ENCODE peak calls at places on chromosomes 6 and 20, in five cellular contexts. One of them, this sample, is unnamed.

GRCh38 chr6:154228521-154228905 is 128.1 kb downstream of the IPCEF1 start:
- DNase-seq in endothelial cell: no peak
- DNase-seq in BJ: no peak
- DNase-seq in cardiac fibroblast: no peak
- DNase-seq in K562: no peak
- DNase-seq in this sample: no peak

GRCh38 chr20:61507778-61508177 is 255.7 kb downstream of the CDH4 start:
- DNase-seq in endothelial cell: no peak
- DNase-seq in K562: no peak
- DNase-seq in cardiac fibroblast: no peak
- DNase-seq in BJ: no peak
- DNase-seq in this sample: no peak

GRCh38 chr6:72245565-72245964 is 359.2 kb downstream of the RIMS1 start:
- DNase-seq in endothelial cell: no peak
- DNase-seq in BJ: peak
- DNase-seq in cardiac fibroblast: no peak
- DNase-seq in K562: no peak
- DNase-seq in this sample: no peak

GRCh38 chr20:21361266-21361665 is 36.1 kb downstream of the NKX2-4 start:
- DNase-seq in BJ: no peak
- DNase-seq in endothelial cell: no peak
- DNase-seq in K562: no peak
- DNase-seq in cardiac fibroblast: peak
- DNase-seq in this sample: no peak

GRCh38 chr6:16623733-16624132 is 137.5 kb downstream of the ATXN1 start:
- DNase-seq in BJ: no peak
- DNase-seq in cardiac fibroblast: no peak
- DNase-seq in endothelial cell: no peak
- DNase-seq in K562: no peak
- DNase-seq in this sample: no peak

GRCh38 chr20:12049125-12049524 is 131.4 kb downstream of the BTBD3 start:
- DNase-seq in BJ: no peak
- DNase-seq in endothelial cell: no peak
- DNase-seq in K562: no peak
- DNase-seq in cardiac fibroblast: peak
- DNase-seq in this sample: no peak

GRCh38 chr6:130851026-130851425 is 23.8 kb downstream of the SMLR1 start:
- DNase-seq in endothelial cell: no peak
- DNase-seq in K562: no peak
- DNase-seq in BJ: no peak
- DNase-seq in cardiac fibroblast: no peak
- DNase-seq in this sample: no peak

GRCh38 chr20:42102000-42102399 is 483.8 kb upstream of the CHD6 start:
- DNase-seq in cardiac fibroblast: no peak
- DNase-seq in K562: no peak
- DNase-seq in endothelial cell: no peak
- DNase-seq in BJ: no peak
- DNase-seq in this sample: no peak

GRCh38 chr6:19831358-19831757 is 5.8 kb upstream of the ID4 start:
- DNase-seq in BJ: no peak
- DNase-seq in cardiac fibroblast: no peak
- DNase-seq in K562: no peak
- DNase-seq in endothelial cell: no peak
- DNase-seq in this sample: no peak

GRCh38 chr20:44963325-44964215 is 2.7 kb upstream of the STK4 start:
- DNase-seq in K562: no peak
- DNase-seq in endothelial cell: no peak
- DNase-seq in BJ: no peak
- DNase-seq in cardiac fibroblast: no peak
- DNase-seq in this sample: no peak

GRCh38 chr20:21725892-21726291 is 20.4 kb downstream of the PAX1 start:
- DNase-seq in endothelial cell: no peak
- DNase-seq in K562: no peak
- DNase-seq in BJ: no peak
- DNase-seq in cardiac fibroblast: no peak
- DNase-seq in this sample: no peak

GRCh38 chr6:81999270-81999669 is 246.8 kb upstream of the TENT5A start:
- DNase-seq in K562: no peak
- DNase-seq in cardiac fibroblast: no peak
- DNase-seq in BJ: no peak
- DNase-seq in endothelial cell: no peak
- DNase-seq in this sample: no peak

GRCh38 chr6:106215608-106216007 is 110.0 kb downstream of the ATG5 start:
- DNase-seq in BJ: no peak
- DNase-seq in endothelial cell: no peak
- DNase-seq in K562: no peak
- DNase-seq in cardiac fibroblast: no peak
- DNase-seq in this sample: no peak

GRCh38 chr6:33426590-33427563 is 7.0 kb downstream of the SYNGAP1 start:
- DNase-seq in BJ: no peak
- DNase-seq in K562: peak
- DNase-seq in endothelial cell: no peak
- DNase-seq in cardiac fibroblast: no peak
- DNase-seq in this sample: no peak

GRCh38 chr20:57374931-57375651 is 16.1 kb upstream of the RBM38 start:
- DNase-seq in cardiac fibroblast: no peak
- DNase-seq in BJ: no peak
- DNase-seq in K562: no peak
- DNase-seq in endothelial cell: no peak
- DNase-seq in this sample: no peak

GRCh38 chr6:103534107-103534506 is 1325.6 kb downstream of the HACE1 start:
- DNase-seq in BJ: no peak
- DNase-seq in K562: no peak
- DNase-seq in endothelial cell: no peak
- DNase-seq in cardiac fibroblast: no peak
- DNase-seq in this sample: no peak

GRCh38 chr6:165900970-165901369 is 237.9 kb upstream of the PDE10A start:
- DNase-seq in BJ: no peak
- DNase-seq in K562: no peak
- DNase-seq in endothelial cell: no peak
- DNase-seq in cardiac fibroblast: no peak
- DNase-seq in this sample: no peak

GRCh38 chr20:2738734-2739398 is 46.3 kb downstream of the EBF4 start:
- DNase-seq in cardiac fibroblast: no peak
- DNase-seq in K562: no peak
- DNase-seq in BJ: no peak
- DNase-seq in endothelial cell: no peak
- DNase-seq in this sample: no peak

GRCh38 chr6:123808556-123808955 is 4.9 kb downstream of the NKAIN2 start:
- DNase-seq in K562: no peak
- DNase-seq in endothelial cell: no peak
- DNase-seq in BJ: no peak
- DNase-seq in cardiac fibroblast: no peak
- DNase-seq in this sample: no peak

GRCh38 chr20:62231292-62231691 is 7.0 kb upstream of the OSBPL2 start:
- DNase-seq in endothelial cell: no peak
- DNase-seq in BJ: no peak
- DNase-seq in cardiac fibroblast: no peak
- DNase-seq in K562: no peak
- DNase-seq in this sample: no peak

GRCh38 chr6:137241481-137242011 is 22.4 kb upstream of the IFNGR1 start:
- DNase-seq in K562: no peak
- DNase-seq in BJ: peak
- DNase-seq in endothelial cell: no peak
- DNase-seq in cardiac fibroblast: peak
- DNase-seq in this sample: no peak

GRCh38 chr6:141490982-141491381 is 641.7 kb upstream of the GJE1 start:
- DNase-seq in cardiac fibroblast: no peak
- DNase-seq in endothelial cell: no peak
- DNase-seq in K562: no peak
- DNase-seq in BJ: no peak
- DNase-seq in this sample: no peak

GRCh38 chr6:134689177-134689576 is 260.7 kb downstream of the ALDH8A1 start:
- DNase-seq in cardiac fibroblast: no peak
- DNase-seq in endothelial cell: no peak
- DNase-seq in K562: no peak
- DNase-seq in BJ: no peak
- DNase-seq in this sample: no peak

GRCh38 chr20:54234991-54235390 is 27.1 kb downstream of the PFDN4 start:
- DNase-seq in BJ: no peak
- DNase-seq in cardiac fibroblast: no peak
- DNase-seq in K562: no peak
- DNase-seq in endothelial cell: no peak
- DNase-seq in this sample: no peak

GRCh38 chr6:10030942-10031537 is 383.8 kb downstream of the TFAP2A start:
- DNase-seq in endothelial cell: no peak
- DNase-seq in cardiac fibroblast: no peak
- DNase-seq in BJ: no peak
- DNase-seq in K562: peak
- DNase-seq in this sample: no peak
- TF ChIP-seq CTCF in endothelial cell: peak
- TF ChIP-seq CTCF in cardiac fibroblast: peak
- TF ChIP-seq CTCF in BJ: peak
- TF ChIP-seq CTCF in K562: peak
- TF ChIP-seq CTCF in this sample: peak

DNA sequence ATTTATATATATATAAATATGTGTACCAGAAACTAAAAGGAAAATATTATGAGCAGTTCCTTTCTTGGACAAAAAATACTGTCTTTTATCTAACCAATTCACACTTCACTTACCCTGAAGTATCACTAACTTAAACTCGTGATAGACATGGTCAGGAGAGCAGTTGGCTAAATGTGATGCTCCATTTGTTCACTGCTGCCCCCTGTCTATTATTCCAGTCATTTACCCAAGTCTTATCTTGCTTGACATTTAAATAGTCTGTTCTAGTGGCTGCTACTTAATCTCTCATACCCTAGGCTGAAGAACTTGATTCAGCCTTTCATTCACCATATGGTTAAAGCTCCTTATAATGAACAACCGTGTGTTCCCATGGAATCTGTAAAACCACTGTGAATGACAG is 789.6 kb upstream of the EYS start:
- DNase-seq in BJ: no peak
- DNase-seq in K562: no peak
- DNase-seq in cardiac fibroblast: no peak
- DNase-seq in endothelial cell: peak
- DNase-seq in this sample: no peak
- TF ChIP-seq CTCF in BJ: no peak
- TF ChIP-seq CTCF in K562: no peak
- TF ChIP-seq CTCF in cardiac fibroblast: no peak
- TF ChIP-seq CTCF in endothelial cell: peak
- TF ChIP-seq CTCF in this sample: peak

DNA sequence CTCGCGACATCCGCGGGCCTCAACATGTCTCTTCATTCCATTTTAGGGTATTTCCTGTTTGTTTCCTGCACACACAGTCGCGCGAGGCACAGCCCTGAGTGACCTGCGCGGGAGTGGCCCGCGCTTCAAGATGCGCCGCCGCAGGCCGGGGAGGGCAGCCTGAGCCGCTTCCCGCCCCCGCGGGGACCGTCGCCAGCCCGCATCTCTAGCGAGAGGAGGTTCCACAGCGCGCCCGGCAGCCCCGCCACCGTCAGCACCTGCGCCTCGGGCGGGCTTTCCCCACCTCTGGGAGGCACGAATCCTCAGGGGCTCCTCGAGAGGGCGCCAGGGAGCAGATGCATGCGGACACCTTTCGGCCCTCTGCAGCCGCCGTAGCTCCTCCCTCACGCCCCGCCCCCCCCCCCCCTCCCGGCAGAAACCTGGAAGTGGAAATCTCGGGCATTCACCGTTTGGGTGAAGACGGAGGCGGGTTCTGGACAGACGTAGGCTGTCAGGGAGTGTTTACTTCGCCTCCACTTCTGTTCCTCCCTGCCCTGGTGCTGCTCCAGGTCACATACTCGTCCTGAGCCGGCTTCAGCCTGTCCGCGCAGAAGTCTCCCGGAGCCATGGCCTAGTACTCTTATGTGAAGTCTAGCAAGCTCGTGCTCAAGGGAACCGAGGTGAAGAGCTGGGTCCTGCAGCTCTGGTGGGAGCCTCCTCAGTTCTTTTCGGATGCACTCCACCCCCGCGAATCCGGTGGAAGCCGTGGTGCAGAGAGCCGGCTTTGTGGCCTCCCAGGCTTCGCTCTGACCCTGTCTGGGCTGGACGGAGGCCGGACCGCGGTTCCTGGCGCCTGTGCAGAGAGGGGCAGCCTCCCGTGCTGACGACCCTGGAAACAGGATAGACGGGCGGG is 880.5 kb upstream of the DEFB115 start:
- DNase-seq in K562: peak
- DNase-seq in cardiac fibroblast: peak
- DNase-seq in endothelial cell: peak
- DNase-seq in BJ: peak
- DNase-seq in this sample: peak
- TF ChIP-seq CTCF in K562: peak
- TF ChIP-seq CTCF in cardiac fibroblast: peak
- TF ChIP-seq CTCF in endothelial cell: peak
- TF ChIP-seq CTCF in BJ: peak
- TF ChIP-seq CTCF in this sample: peak

DNA sequence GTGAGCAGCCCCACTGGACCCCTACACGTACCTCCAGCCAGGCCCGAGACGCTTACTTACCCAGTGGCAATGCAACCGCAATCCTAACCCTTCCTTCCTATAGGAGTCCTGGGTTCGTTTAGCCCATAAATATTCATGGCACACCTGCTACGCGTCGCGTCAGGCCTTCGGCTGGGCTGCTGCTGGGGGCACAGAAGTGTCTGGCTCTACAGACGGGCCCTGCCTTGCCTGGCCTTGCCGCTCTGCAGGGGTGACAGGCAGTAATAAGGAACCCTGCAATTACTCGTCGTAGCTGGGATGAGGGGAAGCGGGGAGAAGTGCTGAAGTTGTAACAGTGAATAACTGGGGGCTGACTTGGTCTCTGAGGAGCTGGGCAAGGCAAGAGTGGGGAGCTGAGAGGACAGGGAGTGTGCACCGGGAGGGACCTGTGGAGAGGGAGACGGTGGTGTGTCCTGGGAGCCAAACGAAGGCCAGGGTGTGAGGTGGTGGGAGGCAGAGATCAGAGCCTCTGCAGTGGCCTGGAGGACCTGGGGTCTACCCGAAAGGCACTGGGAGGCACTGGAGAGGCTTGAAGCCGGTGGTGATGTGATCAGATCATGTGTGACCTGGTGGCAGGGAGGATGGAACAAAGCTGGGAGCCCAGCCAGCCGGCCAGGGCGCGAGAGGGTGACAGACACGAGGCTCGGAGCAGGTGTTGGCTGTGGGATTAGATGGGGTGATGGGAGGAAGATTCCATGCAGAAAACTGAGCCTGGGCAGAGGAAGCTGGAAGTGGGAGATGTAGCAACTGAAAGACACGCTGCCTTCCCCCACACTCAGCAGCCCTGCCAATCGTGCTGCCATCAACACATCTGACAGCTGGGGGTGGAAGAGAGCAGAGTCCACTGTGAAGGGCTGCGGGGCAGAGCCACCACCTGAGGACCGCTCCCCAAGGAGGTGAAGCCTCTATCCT is 36.4 kb downstream of the PSMG4 start:
- DNase-seq in BJ: no peak
- DNase-seq in endothelial cell: no peak
- DNase-seq in cardiac fibroblast: no peak
- DNase-seq in K562: no peak
- DNase-seq in this sample: peak
- TF ChIP-seq CTCF in BJ: no peak
- TF ChIP-seq CTCF in endothelial cell: no peak
- TF ChIP-seq CTCF in cardiac fibroblast: no peak
- TF ChIP-seq CTCF in K562: peak
- TF ChIP-seq CTCF in this sample: no peak

GRCh38 chr6:148973809-148974208 is 227.0 kb downstream of the UST start:
- DNase-seq in K562: no peak
- DNase-seq in cardiac fibroblast: peak
- DNase-seq in endothelial cell: no peak
- DNase-seq in BJ: no peak
- DNase-seq in this sample: no peak
- TF ChIP-seq CTCF in K562: peak
- TF ChIP-seq CTCF in cardiac fibroblast: peak
- TF ChIP-seq CTCF in endothelial cell: peak
- TF ChIP-seq CTCF in BJ: peak
- TF ChIP-seq CTCF in this sample: peak

This sample was measured in glutamatergic neuron.